ENCODE peak calls at places on chromosome 21, in four cellular contexts. O is naive thymus-derived CD4-positive, alpha-beta T cell; J is A549; F is esophagus squamous epithelium. B is an unnamed sample.
A peak's percentile ranks its signal among the peaks of the same experiment; 100 is the strongest.

GRCh38 chr21:16755061-16755460 is 757.8 kb upstream of the CXADR start:
- DNase-seq in O (no peak), F (no peak), J (no peak), B (no peak)

GRCh38 chr21:38696617-38697016 is 109.1 kb upstream of the ETS2 start:
- DNase-seq in F (no peak), O (no peak), J (no peak), B (no peak)

GRCh38 chr21:44006656-44007055 is 5.5 kb upstream of the TRAPPC10 start:
- DNase-seq in J (no peak), O (no peak), F (no peak), B (no peak)

GRCh38 chr21:21807598-21807903 is 809.3 kb downstream of the NCAM2 start:
- DNase-seq in O (no peak), F (no peak), J (no peak), B (no peak)

GRCh38 chr21:15788847-15789548 is 59.2 kb downstream of the USP25 start:
- DNase-seq in O (no peak), J (no peak), F (no peak), B (no peak)

GRCh38 chr21:35226960-35227741 is 178.0 kb upstream of the RUNX1 start:
- DNase-seq in J (no peak), F (no peak), O (peak; percentile 46), B (peak; percentile 21)

GRCh38 chr21:17799414-17800164 is 19.6 kb downstream of the C21orf91 start:
- DNase-seq in O (no peak), F (no peak), J (no peak), B (no peak)

GRCh38 chr21:43675871-43676270 is 16.5 kb downstream of the RRP1B start:
- DNase-seq in J (no peak), F (no peak), O (no peak), B (no peak)

GRCh38 chr21:17467829-17468228 is 45.0 kb upstream of the CXADR start:
- DNase-seq in O (no peak), F (no peak), J (no peak), B (no peak)

GRCh38 chr21:24470852-24471251 is 1136.4 kb downstream of the MRPL39 start:
- DNase-seq in J (no peak), O (no peak), F (no peak), B (no peak)

GRCh38 chr21:35449846-35450245 is 400.7 kb upstream of the RUNX1 start:
- DNase-seq in O (no peak), J (no peak), F (no peak), B (no peak)

GRCh38 chr21:44344541-44345183 is 5.5 kb upstream of the CFAP410 start:
- DNase-seq in F (no peak), O (no peak), J (no peak), B (no peak)

GRCh38 chr21:35394634-35395369 is 345.7 kb upstream of the RUNX1 start:
- DNase-seq in O (no peak), F (no peak), J (no peak), B (no peak)

GRCh38 chr21:18251065-18251464 is 6.4 kb downstream of the CHODL start:
- DNase-seq in J (no peak), O (no peak), F (no peak), B (no peak)

GRCh38 chr21:16535100-16535418 is 805.3 kb downstream of the USP25 start:
- DNase-seq in J (peak; percentile 82), F (no peak), O (no peak), B (no peak)

GRCh38 chr21:43332461-43332860 is 94.5 kb downstream of the SIK1 start:
- DNase-seq in F (no peak), O (no peak), J (no peak), B (no peak)

DNA sequence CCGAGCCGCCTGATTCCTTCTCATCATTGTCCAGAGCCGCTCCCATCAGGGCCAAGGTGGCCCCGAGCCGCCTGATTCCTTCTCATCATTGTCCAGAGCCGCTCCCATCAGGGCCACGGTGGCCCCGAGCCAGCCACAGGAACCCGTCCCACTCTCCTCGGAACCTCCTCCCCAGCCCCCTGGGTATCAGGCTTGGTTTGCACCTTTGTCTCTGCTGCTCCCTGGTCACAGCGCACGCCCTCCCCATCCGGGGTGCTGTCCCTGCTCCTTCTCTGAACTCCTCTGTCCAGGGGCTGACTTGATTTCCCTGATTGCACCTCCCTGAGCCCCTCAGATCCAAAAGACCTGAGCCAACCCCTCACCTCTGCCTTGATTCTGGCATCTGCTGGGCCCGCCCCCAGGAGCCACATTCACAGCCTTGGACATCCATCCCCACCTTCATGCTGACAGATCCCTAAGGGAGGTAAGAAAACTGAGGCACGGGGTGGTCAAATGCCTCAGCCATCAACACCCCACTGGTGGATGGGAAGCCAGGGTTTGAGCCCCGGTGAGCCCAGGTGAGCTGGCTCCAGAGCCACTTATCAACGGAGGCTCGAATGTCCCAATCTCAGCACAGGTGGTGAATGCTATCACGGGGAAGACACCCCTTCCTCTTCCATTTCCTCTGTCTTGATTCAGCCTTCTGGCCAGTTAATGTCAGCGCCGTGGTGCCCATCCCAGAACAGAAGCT is 25.6 kb upstream of the COL18A1 start:
- DNase-seq in J (no peak), O (no peak), F (no peak), B (no peak)
- H3K27ac ChIP-seq in J (peak overlapping the region; percentile 84), O (no peak overlapping the region), F (no peak overlapping the region), B (no peak overlapping the region)

GRCh38 chr21:32256226-32256625 is 22.6 kb downstream of the MIS18A start:
- DNase-seq in F (no peak), J (no peak), O (no peak), B (no peak)
- H3K27ac ChIP-seq in F (no peak overlapping the region), J (no peak overlapping the region), O (no peak overlapping the region), B (no peak overlapping the region)

GRCh38 chr21:32733356-32733755 is 5.5 kb upstream of the SYNJ1 start:
- DNase-seq in F (no peak), J (no peak), O (no peak), B (no peak)

GRCh38 chr21:32734214-32734613 is 6.4 kb upstream of the SYNJ1 start:
- DNase-seq in J (no peak), O (no peak), F (no peak), B (no peak)

GRCh38 chr21:32732544-32732943 is 4.7 kb upstream of the SYNJ1 start:
- DNase-seq in J (no peak), F (no peak), O (no peak), B (no peak)

GRCh38 chr21:32739946-32740345 is 12.1 kb upstream of the SYNJ1 start:
- DNase-seq in F (no peak), J (no peak), O (no peak), B (no peak)

GRCh38 chr21:32735524-32735923 is 7.7 kb upstream of the SYNJ1 start:
- DNase-seq in O (no peak), J (no peak), F (no peak), B (no peak)
- H3K27ac ChIP-seq in O (no peak overlapping the region), J (no peak overlapping the region), F (no peak overlapping the region), B (no peak overlapping the region)

GRCh38 chr21:33902349-33902748 is 13.3 kb downstream of the ATP5PO start:
- DNase-seq in O (no peak), J (no peak), F (no peak), B (no peak)

GRCh38 chr21:33899199-33899598 is 16.4 kb downstream of the ATP5PO start:
- DNase-seq in O (no peak), F (no peak), J (no peak), B (no peak)

GRCh38 chr21:33908760-33909159 is 6.8 kb downstream of the ATP5PO start:
- DNase-seq in O (no peak), J (no peak), F (no peak), B (no peak)

GRCh38 chr21:33901421-33902288 is 13.9 kb downstream of the ATP5PO start:
- DNase-seq in O (no peak), J (peak; percentile 62), F (no peak), B (no peak)

GRCh38 chr21:33904041-33904440 is 11.6 kb downstream of the ATP5PO start:
- DNase-seq in J (no peak), O (no peak), F (no peak), B (no peak)
- H3K27ac ChIP-seq in J (no peak overlapping the region), O (no peak overlapping the region), F (peak overlapping the region; percentile 37), B (no peak overlapping the region)

DNA sequence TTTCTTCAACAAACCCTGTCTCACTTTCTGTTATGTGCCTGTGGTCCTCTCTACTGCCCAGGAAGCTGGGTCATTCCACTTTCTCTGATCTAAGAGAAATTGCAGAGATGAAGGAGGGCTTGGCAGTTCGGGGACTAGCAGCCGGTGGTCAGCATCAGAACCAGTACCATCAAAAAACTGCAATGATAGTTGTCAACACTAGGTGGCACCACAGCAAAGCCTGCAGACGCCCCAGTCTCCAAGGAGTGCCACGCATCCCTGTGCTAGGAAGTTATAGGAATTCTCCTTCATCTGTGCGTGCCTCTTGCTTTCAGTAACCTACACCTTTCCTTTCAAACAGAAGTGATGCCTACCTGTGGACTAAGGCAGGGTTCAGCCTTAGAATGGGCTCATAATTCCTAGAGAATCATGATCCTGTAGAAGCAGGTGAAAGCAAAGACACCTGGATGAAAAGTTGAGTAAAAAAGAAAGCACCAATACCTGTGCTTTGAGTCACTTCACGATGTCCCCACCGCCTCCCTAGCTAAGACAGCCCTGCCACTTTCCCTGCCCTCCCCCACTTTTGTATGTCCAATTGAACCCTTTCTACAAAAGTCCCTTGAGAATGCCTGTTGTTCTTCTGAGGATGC is 129.2 kb downstream of the ADAMTS1 start:
- DNase-seq in F (no peak), O (no peak), J (peak; percentile 23), B (no peak)
- H3K27ac ChIP-seq in F (no peak overlapping the region), O (no peak overlapping the region), J (no peak overlapping the region), B (no peak overlapping the region)

GRCh38 chr21:34132202-34132601 is 58.8 kb downstream of the MRPS6 start:
- DNase-seq in O (peak; percentile 14), J (no peak), F (no peak), B (no peak)

GRCh38 chr21:34129039-34129891 is 55.9 kb downstream of the MRPS6 start:
- DNase-seq in F (no peak), O (peak; percentile 67), J (no peak), B (no peak)

GRCh38 chr21:34129971-34130597 is 56.7 kb downstream of the MRPS6 start:
- DNase-seq in J (no peak), O (no peak), F (no peak), B (no peak)

GRCh38 chr21:34131586-34131985 is 58.2 kb downstream of the MRPS6 start:
- DNase-seq in O (no peak), J (no peak), F (no peak), B (no peak)

DNA sequence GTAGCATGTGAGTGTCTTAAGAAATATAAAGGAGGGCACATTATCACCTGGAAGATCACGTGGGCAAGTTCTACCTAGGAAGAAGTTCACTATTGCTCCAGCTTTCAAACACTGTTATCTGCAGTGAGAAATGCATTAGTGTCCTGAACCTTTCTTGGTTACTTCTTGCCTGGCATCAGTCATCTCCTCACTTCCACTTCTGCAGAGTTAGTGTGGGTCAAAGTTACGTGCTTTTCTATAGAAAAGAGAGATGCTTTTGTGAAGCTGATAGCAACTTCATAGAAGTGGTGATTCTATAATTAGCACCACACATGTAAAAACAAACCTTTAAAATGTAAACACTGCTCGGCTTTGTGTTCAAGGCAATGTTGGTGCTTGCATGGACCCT is 57.2 kb downstream of the MRPS6 start:
- DNase-seq in J (no peak), F (no peak), O (no peak), B (no peak)
- H3K27ac ChIP-seq in J (peak overlapping the region; percentile 67), F (peak overlapping the region; percentile 81), O (peak overlapping the region; percentile 64), B (no peak overlapping the region)

GRCh38 chr21:39955326-39955725 is 88.1 kb downstream of the PCP4 start:
- DNase-seq in F (no peak), O (no peak), J (no peak), B (no peak)

GRCh38 chr21:39956586-39956985 is 89.3 kb downstream of the PCP4 start:
- DNase-seq in F (no peak), J (no peak), O (no peak), B (no peak)

GRCh38 chr21:39954570-39954969 is 87.3 kb downstream of the PCP4 start:
- DNase-seq in J (no peak), O (no peak), F (no peak), B (no peak)

GRCh38 chr21:39952265-39952664 is 85.0 kb downstream of the PCP4 start:
- DNase-seq in F (no peak), J (no peak), O (no peak), B (no peak)

GRCh38 chr21:39951183-39952101 is 84.2 kb downstream of the PCP4 start:
- DNase-seq in F (no peak), J (no peak), O (no peak), B (no peak)
- H3K27ac ChIP-seq in F (peak overlapping the region; percentile 36), J (no peak overlapping the region), O (no peak overlapping the region), B (no peak overlapping the region)

B was measured in effector memory CD4-positive, alpha-beta T cell.